ENCODE peak calls at places on chromosomes 6 and 20, in seven cellular contexts. F is activated naive CD4-positive, alpha-beta T cell; J is activated CD8-positive, alpha-beta memory T cell treated with anti-CD3 and anti-CD28 coated beads for 24 hours; P is ureter; S is SK-N-SH; Y is DMS79; Q is hepatocyte. Z is an unnamed sample.

GRCh38 chr6:137282253-137282652 is 63.1 kb upstream of the IFNGR1 start:
- DNase-seq in Y (no peak), J (no peak), P (no peak), S (no peak), Q (no peak), F (no peak), Z (no peak)

GRCh38 chr6:159077123-159077522 is 32.3 kb upstream of the TAGAP start:
- DNase-seq in S (peak), P (no peak), Y (no peak), Q (no peak), F (no peak), J (peak), Z (no peak)

GRCh38 chr6:37021356-37022129 is 16.1 kb downstream of the FGD2 start:
- DNase-seq in P (no peak), Y (no peak), S (no peak), F (peak), Q (peak), J (peak), Z (no peak)

GRCh38 chr6:118679293-118679692 is 27.9 kb upstream of the CEP85L start:
- DNase-seq in F (no peak), S (no peak), J (no peak), Y (no peak), Q (no peak), P (no peak), Z (no peak)

GRCh38 chr6:34568341-34568680 is 12.2 kb upstream of the SPDEF start:
- DNase-seq in P (no peak), S (peak), J (no peak), Q (no peak), F (no peak), Y (no peak), Z (no peak)

GRCh38 chr20:33644313-33645071 is 17.6 kb upstream of the C20orf144 start:
- DNase-seq in F (no peak), S (no peak), P (no peak), J (no peak), Y (no peak), Q (no peak), Z (no peak)

GRCh38 chr6:82988904-82989303 is 76.7 kb downstream of the UBE3D start:
- DNase-seq in S (no peak), P (no peak), Y (no peak), Q (no peak), F (no peak), J (no peak), Z (no peak)

GRCh38 chr6:33781105-33781975 is 7.6 kb downstream of the LEMD2 start:
- DNase-seq in S (no peak), Q (no peak), F (no peak), P (no peak), Y (peak), J (no peak), Z (peak)

GRCh38 chr20:50121858-50122271 is 8.9 kb upstream of the UBE2V1 start:
- DNase-seq in Y (no peak), P (no peak), F (no peak), Q (no peak), J (no peak), S (peak), Z (no peak)

GRCh38 chr6:159582736-159583135 is 110.3 kb downstream of the SOD2 start:
- DNase-seq in Q (no peak), F (no peak), S (no peak), Y (no peak), J (no peak), P (no peak), Z (no peak)

GRCh38 chr6:133726188-133726587 is 162.7 kb upstream of the TCF21 start:
- DNase-seq in P (no peak), Q (no peak), S (no peak), F (no peak), Y (no peak), J (no peak), Z (no peak)

GRCh38 chr6:96760153-96760687 is 77.1 kb downstream of the GPR63 start:
- DNase-seq in P (no peak), Q (no peak), F (no peak), S (peak), Y (no peak), J (no peak), Z (no peak)

GRCh38 chr6:14759976-14760672 is 485.7 kb upstream of the JARID2 start:
- DNase-seq in J (no peak), Q (no peak), S (no peak), P (no peak), Y (no peak), F (no peak), Z (no peak)

GRCh38 chr6:53201270-53201669 is 52.6 kb upstream of the GCM1 start:
- DNase-seq in Q (no peak), J (no peak), P (no peak), S (no peak), F (no peak), Y (no peak), Z (no peak)

GRCh38 chr20:51577432-51578144 is 35.1 kb upstream of the NFATC2 start:
- DNase-seq in P (no peak), Q (no peak), S (no peak), F (no peak), Y (no peak), J (no peak), Z (no peak)

GRCh38 chr6:70547313-70547712 is 19.4 kb upstream of the SDHAF4 start:
- DNase-seq in S (peak), Q (peak), J (no peak), F (no peak), Y (no peak), P (no peak), Z (no peak)

GRCh38 chr20:24657211-24657610 is 187.8 kb downstream of the SYNDIG1 start:
- DNase-seq in J (no peak), P (no peak), S (no peak), Y (no peak), F (no peak), Q (peak), Z (no peak)

GRCh38 chr6:169692516-169692915 is 9.3 kb downstream of the WDR27 start:
- DNase-seq in Y (no peak), P (no peak), F (no peak), Q (no peak), J (no peak), S (no peak), Z (no peak)

GRCh38 chr20:45506927-45507820 is 8.2 kb downstream of the SPINT3 start:
- DNase-seq in S (no peak), F (no peak), J (no peak), Y (no peak), Q (no peak), P (no peak), Z (no peak)

GRCh38 chr6:54335871-54336270 is 27.6 kb downstream of the TINAG start:
- DNase-seq in P (no peak), Q (peak), J (no peak), S (peak), Y (no peak), F (no peak), Z (peak)

GRCh38 chr20:61980647-61981583 is 84.8 kb downstream of the TAF4 start:
- DNase-seq in Q (no peak), J (no peak), S (peak), Y (no peak), P (no peak), F (no peak), Z (peak)

GRCh38 chr6:57173056-57173885 is 1.1 kb downstream of the BAG2 start:
- DNase-seq in Q (peak), J (peak), P (no peak), Y (no peak), S (peak), F (peak), Z (peak)

GRCh38 chr6:26234421-26235239 is 130.4 kb upstream of the BTN3A2 start:
- DNase-seq in Y (no peak), J (peak), P (peak), S (peak), F (peak), Q (peak), Z (no peak)

GRCh38 chr20:51750037-51750769 is 18.0 kb downstream of the ATP9A start:
- DNase-seq in Y (peak), S (peak), F (no peak), J (no peak), Q (peak), P (peak), Z (peak)

GRCh38 chr6:16729183-16729696 is 32.0 kb downstream of the ATXN1 start:
- DNase-seq in S (no peak), Q (peak), J (no peak), P (no peak), Y (no peak), F (no peak), Z (peak)

GRCh38 chr6:109816452-109817374 is 125.6 kb downstream of the FIG4 start:
- DNase-seq in Y (peak), Q (no peak), F (no peak), J (no peak), P (no peak), S (no peak), Z (no peak)